ENCODE peak calls at places on chromosomes 11 and 22, in five cellular contexts. A, U, N, R and Z are unnamed samples.
A peak's percentile ranks its signal among the peaks of the same experiment; 100 is the strongest.

GRCh38 chr11:57536947-57537654 is at the start of gene SMTNL1:
- DNase-seq in R (no peak), U (no peak), N (no peak), A (no peak), Z (no peak)

GRCh38 chr11:111871693-111872161 is 346 bp upstream of the ALG9 start:
- DNase-seq in R (no peak), A (peak; percentile 28), N (peak; percentile 23), U (no peak), Z (no peak)

GRCh38 chr11:46386674-46387073 is 4.9 kb downstream of the CHRM4 start:
- DNase-seq in A (no peak), U (no peak), R (no peak), N (no peak), Z (peak; percentile 51)

GRCh38 chr22:17060126-17060525 is 24.7 kb upstream of the IL17RA start:
- DNase-seq in R (no peak), U (no peak), A (no peak), N (no peak), Z (no peak)

GRCh38 chr22:28925916-28926315 is 42.5 kb downstream of the ZNRF3 start:
- DNase-seq in R (no peak), U (no peak), A (no peak), N (no peak), Z (no peak)

GRCh38 chr22:41782316-41782715 is 18.2 kb upstream of the CCDC134 start:
- DNase-seq in A (no peak), R (no peak), U (no peak), N (no peak), Z (no peak)

GRCh38 chr11:67056640-67057409 is at the start of gene RHOD:
- DNase-seq in A (no peak), U (no peak), R (no peak), N (no peak), Z (no peak)

GRCh38 chr11:117861151-117862018 is 15.1 kb downstream of the FXYD6 start:
- DNase-seq in U (no peak), N (no peak), R (no peak), A (peak; percentile 74), Z (no peak)

GRCh38 chr11:1762537-1763302 is 1.0 kb downstream of the CTSD start:
- DNase-seq in A (no peak), U (peak; percentile 83), R (no peak), N (peak; percentile 83), Z (no peak)

GRCh38 chr11:67544591-67545242 is 21.5 kb upstream of the CABP2 start:
- DNase-seq in R (no peak), A (no peak), U (no peak), N (no peak), Z (no peak)

GRCh38 chr11:69821511-69822040 is 2.4 kb upstream of the FGF3 start:
- DNase-seq in R (no peak), N (no peak), U (no peak), A (no peak), Z (no peak)

GRCh38 chr11:118789501-118790356 is 1.2 kb downstream of the DDX6 start:
- DNase-seq in U (no peak), R (peak; percentile 19), N (peak; percentile 67), A (no peak), Z (no peak)

GRCh38 chr11:18671246-18671645 is 27.3 kb upstream of the TMEM86A start:
- DNase-seq in R (no peak), A (no peak), U (no peak), N (no peak), Z (no peak)

GRCh38 chr22:30870451-30871345 is 97.9 kb downstream of the MORC2 start:
- DNase-seq in R (no peak), N (no peak), U (no peak), A (peak; percentile 10), Z (no peak)

GRCh38 chr11:70494559-70495350 is 96.4 kb downstream of the CTTN start:
- DNase-seq in A (no peak), U (no peak), N (no peak), R (no peak), Z (no peak)

GRCh38 chr11:11366793-11367192 is 13.7 kb upstream of the CSNK2A3 start:
- DNase-seq in N (no peak), R (no peak), A (no peak), U (no peak), Z (peak; percentile 16)

GRCh38 chr22:38304526-38304925 is 12.7 kb downstream of the CSNK1E start:
- DNase-seq in R (no peak), A (no peak), U (no peak), N (no peak), Z (no peak)

GRCh38 chr11:134949121-134949591 is 537.1 kb upstream of the B3GAT1 start:
- DNase-seq in R (no peak), A (no peak), N (no peak), U (peak; percentile 35), Z (peak; percentile 77)

GRCh38 chr11:128365044-128365443 is 222.3 kb downstream of the ETS1 start:
- DNase-seq in U (peak; percentile 12), R (no peak), A (no peak), N (peak; percentile 7), Z (peak; percentile 85)

GRCh38 chr11:79415912-79416311 is 24.9 kb downstream of the TENM4 start:
- DNase-seq in N (no peak), U (no peak), R (no peak), A (no peak), Z (no peak)

GRCh38 chr11:75516886-75517285 is 8.9 kb downstream of the GDPD5 start:
- DNase-seq in U (no peak), A (no peak), N (peak; percentile 57), R (no peak), Z (no peak)

GRCh38 chr11:12112731-12113130 is 2.3 kb downstream of the MICAL2 start:
- DNase-seq in N (no peak), R (no peak), U (no peak), A (no peak), Z (no peak)

GRCh38 chr11:11782532-11783110 is 59.2 kb upstream of the USP47 start:
- DNase-seq in R (no peak), A (no peak), N (no peak), U (no peak), Z (no peak)

GRCh38 chr11:106959800-106960199 is 58.5 kb downstream of the GUCY1A2 start:
- DNase-seq in A (no peak), U (no peak), N (no peak), R (no peak), Z (no peak)

GRCh38 chr11:134978388-134979088 is 566.5 kb upstream of the B3GAT1 start:
- DNase-seq in R (no peak), N (peak; percentile 16), U (no peak), A (peak; percentile 32), Z (no peak)

GRCh38 chr11:112962854-112963367 is 1.7 kb downstream of the NCAM1 start:
- DNase-seq in N (no peak), A (peak; percentile 85), U (no peak), R (no peak), Z (no peak)

DNA sequence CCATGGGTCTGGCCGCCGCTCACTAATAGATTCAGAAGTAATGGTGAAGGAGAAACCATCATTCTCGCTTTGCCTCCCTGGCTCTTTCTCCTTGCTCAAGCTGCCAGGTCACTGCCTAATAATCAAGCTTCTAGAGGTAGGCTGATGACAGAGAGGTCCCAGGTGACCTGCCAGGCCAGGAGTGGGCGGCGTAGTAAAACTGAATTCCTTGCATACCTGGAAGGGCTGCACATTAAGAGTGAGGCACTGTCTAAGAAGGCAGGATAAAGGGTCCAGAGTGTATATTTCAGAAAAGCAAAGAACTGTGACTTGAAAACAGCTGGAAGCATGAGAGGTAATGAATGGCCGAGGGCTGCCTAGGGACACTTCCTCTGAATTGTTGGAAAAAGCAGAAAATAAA is 4.1 kb downstream of the SYT13 start:
- DNase-seq in U (no peak), N (no peak), A (no peak), R (no peak), Z (no peak)
- TF ChIP-seq MXI1 in U (no peak), N (no peak), A (no peak), R (no peak), Z (no peak)

GRCh38 chr11:63867511-63867910 is 28.6 kb downstream of the MARK2 start:
- DNase-seq in R (no peak), U (no peak), A (no peak), N (no peak), Z (no peak)

GRCh38 chr11:63868399-63869064 is 29.6 kb downstream of the MARK2 start:
- DNase-seq in R (no peak), A (no peak), N (no peak), U (no peak), Z (no peak)

GRCh38 chr11:63870351-63871197 is 31.7 kb downstream of the MARK2 start:
- DNase-seq in U (no peak), R (no peak), A (no peak), N (no peak), Z (peak; percentile 28)

GRCh38 chr11:63869171-63869591 is 30.3 kb downstream of the MARK2 start:
- DNase-seq in R (no peak), U (no peak), N (no peak), A (no peak), Z (no peak)

DNA sequence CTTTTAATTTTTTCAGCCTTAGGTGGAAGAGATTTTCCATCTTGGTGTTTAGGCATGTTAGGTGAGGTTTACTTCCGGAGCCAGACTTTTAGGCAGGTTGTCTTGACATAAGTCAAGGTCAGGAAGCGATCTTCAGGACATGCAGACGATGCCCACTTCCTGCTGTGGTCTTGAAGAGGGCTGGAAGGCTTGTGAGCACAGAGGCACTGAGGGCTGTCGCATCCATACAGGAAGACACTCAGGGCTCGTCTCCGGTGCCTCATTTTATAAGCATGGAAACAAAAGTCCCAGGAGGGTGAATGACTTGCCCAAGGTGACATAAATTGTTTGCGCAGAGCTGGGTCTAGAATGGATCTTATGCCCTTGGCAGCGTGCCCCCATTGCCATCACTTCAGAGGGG is 30.8 kb downstream of the MARK2 start:
- DNase-seq in R (no peak), U (no peak), N (no peak), A (no peak), Z (no peak)
- TF ChIP-seq MXI1 in R (no peak), U (no peak), N (no peak), A (no peak), Z (no peak)

GRCh38 chr11:60281482-60281881 is 1.0 kb downstream of the MS4A4A start:
- DNase-seq in N (no peak), U (no peak), A (no peak), R (no peak), Z (no peak)

GRCh38 chr11:60274462-60274861 is 6.0 kb upstream of the MS4A4A start:
- DNase-seq in A (no peak), R (no peak), U (no peak), N (no peak), Z (no peak)

GRCh38 chr11:60282291-60282690 is 1.8 kb downstream of the MS4A4A start:
- DNase-seq in N (no peak), A (no peak), U (no peak), R (no peak), Z (no peak)

GRCh38 chr11:60280412-60280811 is at the start of gene MS4A4A:
- DNase-seq in A (no peak), U (no peak), N (no peak), R (no peak), Z (no peak)
- TF ChIP-seq MXI1 in A (no peak), U (no peak), N (no peak), R (no peak), Z (no peak)

DNA sequence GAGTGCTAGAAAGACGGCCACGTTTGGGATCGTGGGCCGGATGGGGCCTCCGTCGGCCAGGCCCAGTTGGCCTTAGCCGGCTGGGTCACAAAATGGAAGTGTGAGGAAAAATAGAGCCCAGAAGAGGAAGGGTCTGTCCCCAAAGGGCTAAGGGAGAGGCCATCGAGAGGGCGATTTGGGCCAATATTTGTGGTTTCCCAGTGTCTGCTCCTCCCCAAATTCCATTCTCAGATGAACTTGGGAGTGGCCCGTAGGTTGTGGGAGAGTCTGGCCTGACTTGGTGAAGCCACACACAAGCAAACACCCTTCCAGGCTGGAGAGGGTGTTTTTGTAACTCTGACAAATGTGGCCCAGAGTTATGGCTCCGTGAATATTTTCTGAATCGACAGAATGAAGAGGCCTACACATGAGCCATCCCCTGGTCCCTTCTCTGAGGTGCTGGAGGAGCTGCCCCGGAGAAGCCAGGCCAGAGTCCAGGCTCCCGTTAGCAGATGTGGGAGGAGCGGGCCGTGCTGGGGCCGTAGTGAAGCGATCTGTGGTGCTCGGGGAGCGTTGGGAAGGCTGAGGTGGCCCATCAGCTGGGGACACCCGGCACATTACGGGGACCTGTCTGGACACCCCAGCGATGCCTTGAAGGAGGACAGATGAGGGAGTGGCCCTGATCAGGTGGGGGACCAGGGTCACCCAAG is 73.5 kb upstream of the PPARA start:
- DNase-seq in N (no peak), R (no peak), A (no peak), U (no peak), Z (peak; percentile 37)
- TF ChIP-seq MXI1 in N (no peak), R (no peak), A (no peak), U (no peak), Z (no peak)